ENCODE peak calls at places on chromosomes 11 and 22, in four cellular contexts. U, P, T and F are unnamed samples.

GRCh38 chr11:1760351-1761109 is 3.2 kb downstream of the CTSD start:
- DNase-seq in U (peak), P (peak), T (no peak), F (no peak)

GRCh38 chr22:48744967-48745841 is 1082.5 kb downstream of the BRD1 start:
- DNase-seq in U (no peak), P (no peak), T (no peak), F (no peak)

GRCh38 chr22:50686794-50687193 is 14.2 kb downstream of the SHANK3 start:
- DNase-seq in U (no peak), P (no peak), T (no peak), F (no peak)

GRCh38 chr11:313787-314547 is at the start of gene IFITM1:
- DNase-seq in U (peak), P (no peak), T (no peak), F (no peak)

GRCh38 chr22:38754247-38755154 is 1.3 kb downstream of the SUN2 start:
- DNase-seq in U (peak), P (peak), T (peak), F (no peak)

GRCh38 chr11:14499178-14499559 is 442 bp downstream of the COPB1 start:
- DNase-seq in U (peak), P (no peak), T (peak), F (no peak)

GRCh38 chr11:99865951-99866350 is 821.1 kb upstream of the ARHGAP42 start:
- DNase-seq in U (no peak), P (no peak), T (no peak), F (no peak)

GRCh38 chr11:128039140-128040021 is 548.0 kb downstream of the ETS1 start:
- DNase-seq in U (peak), P (peak), T (no peak), F (no peak)

GRCh38 chr11:58222730-58223129 is 6.0 kb downstream of the OR10Q1 start:
- DNase-seq in U (no peak), P (no peak), T (no peak), F (no peak)

GRCh38 chr11:33387996-33388395 is 130.8 kb downstream of the HIPK3 start:
- DNase-seq in U (no peak), P (no peak), T (no peak), F (no peak)

GRCh38 chr11:13094930-13095687 is 86.0 kb downstream of the RASSF10 start:
- DNase-seq in U (no peak), P (no peak), T (no peak), F (no peak)

GRCh38 chr22:38815844-38816243 is 21.9 kb upstream of the DNAL4 start:
- DNase-seq in U (no peak), P (no peak), T (no peak), F (no peak)

DNA sequence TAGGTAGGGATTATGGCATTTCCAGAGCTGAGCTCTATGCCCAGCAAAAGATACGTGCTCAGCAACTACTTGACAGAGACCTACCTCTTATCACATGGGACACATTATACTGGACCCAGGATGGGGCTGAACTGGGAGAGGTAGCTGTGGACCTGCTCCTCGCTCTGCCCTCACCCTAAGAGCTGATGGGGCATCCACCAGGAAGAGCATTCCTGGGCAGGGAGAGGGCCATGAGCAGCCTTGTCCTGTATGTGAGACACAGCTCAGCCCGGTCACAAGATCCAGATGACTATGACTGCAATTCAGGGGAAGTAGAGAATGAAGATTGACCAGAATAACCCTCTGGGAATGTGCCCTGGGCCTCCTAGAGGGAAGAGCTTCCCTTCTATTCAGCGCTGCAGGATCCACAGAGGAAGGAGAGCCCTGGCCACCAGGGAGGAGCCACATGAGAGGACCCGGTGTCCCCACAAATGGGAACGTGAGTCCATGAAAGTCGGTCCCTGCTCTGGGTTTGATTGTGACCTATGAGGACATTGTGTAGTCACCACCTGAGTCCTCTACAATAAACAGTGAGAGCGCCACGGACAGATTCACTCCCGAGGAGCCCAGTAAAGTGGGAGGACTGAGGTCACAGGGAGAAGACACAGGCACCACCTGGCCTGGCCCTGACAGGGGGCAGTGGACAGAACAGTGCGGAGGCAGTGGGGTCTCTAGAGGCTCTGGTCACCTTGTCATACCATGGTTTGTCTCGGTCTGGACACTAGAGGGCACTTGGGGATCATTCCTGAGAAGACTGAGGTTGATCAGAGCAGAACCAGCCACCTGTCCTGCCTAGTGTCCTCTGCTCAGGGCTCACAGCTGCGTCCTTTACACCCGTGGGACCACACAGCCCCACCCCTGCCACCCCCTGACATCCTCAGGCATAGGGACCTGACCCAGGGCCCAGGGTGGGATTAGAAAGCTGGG is 99.5 kb downstream of the ZNF280B start:
- DNase-seq in U (peak), P (no peak), T (peak), F (no peak)
- TF ChIP-seq CTCF in U (peak), P (no peak), T (peak), F (peak)

DNA sequence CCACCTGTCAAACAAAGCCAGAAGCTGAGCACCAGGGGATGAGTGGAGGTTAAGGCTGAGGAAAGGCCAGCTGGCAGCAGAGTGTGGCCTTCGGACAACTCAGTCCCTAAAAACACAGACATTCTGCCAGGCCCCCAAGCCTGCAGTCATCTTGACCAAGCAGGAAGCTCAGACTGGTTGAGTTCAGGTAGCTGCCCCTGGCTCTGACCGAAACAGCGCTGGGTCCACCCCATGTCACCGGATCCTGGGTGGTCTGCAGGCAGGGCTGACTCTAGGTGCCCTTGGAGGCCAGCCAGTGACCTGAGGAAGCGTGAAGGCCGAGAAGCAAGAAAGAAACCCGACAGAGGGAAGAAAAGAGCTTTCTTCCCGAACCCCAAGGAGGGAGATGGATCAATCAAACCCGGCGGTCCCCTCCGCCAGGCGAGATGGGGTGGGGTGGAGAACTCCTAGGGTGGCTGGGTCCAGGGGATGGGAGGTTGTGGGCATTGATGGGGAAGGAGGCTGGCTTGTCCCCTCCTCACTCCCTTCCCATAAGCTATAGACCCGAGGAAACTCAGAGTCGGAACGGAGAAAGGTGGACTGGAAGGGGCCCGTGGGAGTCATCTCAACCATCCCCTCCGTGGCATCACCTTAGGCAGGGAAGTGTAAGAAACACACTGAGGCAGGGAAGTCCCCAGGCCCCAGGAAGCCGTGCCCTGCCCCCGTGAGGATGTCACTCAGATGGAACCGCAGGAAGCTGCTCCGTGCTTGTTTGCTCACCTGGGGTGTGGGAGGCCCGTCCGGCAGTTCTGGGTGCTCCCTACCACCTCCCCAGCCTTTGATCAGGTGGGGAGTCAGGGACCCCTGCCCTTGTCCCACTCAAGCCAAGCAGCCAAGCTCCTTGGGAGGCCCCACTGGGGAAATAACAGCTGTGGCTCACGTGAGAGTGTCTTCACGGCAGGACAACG is 11.7 kb downstream of the CXCR5 start:
- DNase-seq in U (no peak), P (no peak), T (no peak), F (no peak)
- TF ChIP-seq CTCF in U (no peak), P (no peak), T (peak), F (no peak)

GRCh38 chr11:29022676-29023075 is 914.5 kb downstream of the METTL15 start:
- DNase-seq in U (no peak), P (no peak), T (no peak), F (no peak)

GRCh38 chr11:29017941-29018340 is 909.8 kb downstream of the METTL15 start:
- DNase-seq in U (no peak), P (no peak), T (no peak), F (no peak)

GRCh38 chr11:29018631-29019030 is 910.4 kb downstream of the METTL15 start:
- DNase-seq in U (peak), P (no peak), T (no peak), F (no peak)

GRCh38 chr11:29024386-29024785 is 916.2 kb downstream of the METTL15 start:
- DNase-seq in U (no peak), P (no peak), T (no peak), F (no peak)

GRCh38 chr11:29019960-29020683 is 911.9 kb downstream of the METTL15 start:
- DNase-seq in U (peak), P (no peak), T (no peak), F (no peak)
- TF ChIP-seq CTCF in U (peak), P (no peak), T (no peak), F (peak)

GRCh38 chr22:17009640-17010291 is 1.7 kb upstream of the GAB4 start:
- DNase-seq in U (no peak), P (no peak), T (no peak), F (no peak)
- TF ChIP-seq CTCF in U (no peak), P (no peak), T (no peak), F (no peak)

GRCh38 chr22:27603823-27604190 is 197.7 kb downstream of the MN1 start:
- DNase-seq in U (no peak), P (peak), T (no peak), F (no peak)
- TF ChIP-seq CTCF in U (no peak), P (peak), T (no peak), F (no peak)

GRCh38 chr22:20094158-20094807 is 14.2 kb downstream of the DGCR8 start:
- DNase-seq in U (no peak), P (peak), T (no peak), F (no peak)

GRCh38 chr22:20092477-20092854 is 12.4 kb downstream of the DGCR8 start:
- DNase-seq in U (no peak), P (peak), T (no peak), F (no peak)

GRCh38 chr22:20093437-20093836 is 13.4 kb downstream of the DGCR8 start:
- DNase-seq in U (no peak), P (peak), T (no peak), F (no peak)

GRCh38 chr22:20096574-20097420 is 16.8 kb downstream of the DGCR8 start:
- DNase-seq in U (no peak), P (no peak), T (no peak), F (no peak)

GRCh38 chr22:20095521-20095920 is 15.5 kb downstream of the DGCR8 start:
- DNase-seq in U (no peak), P (no peak), T (no peak), F (no peak)
- TF ChIP-seq CTCF in U (no peak), P (no peak), T (no peak), F (no peak)

GRCh38 chr22:45731798-45732495 is 60.3 kb downstream of the ATXN10 start:
- DNase-seq in U (peak), P (no peak), T (peak), F (no peak)
- TF ChIP-seq CTCF in U (peak), P (peak), T (peak), F (peak)

GRCh38 chr11:65853249-65853979 is 4.6 kb downstream of the CFL1 start:
- DNase-seq in U (no peak), P (peak), T (no peak), F (no peak)
- TF ChIP-seq CTCF in U (no peak), P (no peak), T (no peak), F (no peak)

DNA sequence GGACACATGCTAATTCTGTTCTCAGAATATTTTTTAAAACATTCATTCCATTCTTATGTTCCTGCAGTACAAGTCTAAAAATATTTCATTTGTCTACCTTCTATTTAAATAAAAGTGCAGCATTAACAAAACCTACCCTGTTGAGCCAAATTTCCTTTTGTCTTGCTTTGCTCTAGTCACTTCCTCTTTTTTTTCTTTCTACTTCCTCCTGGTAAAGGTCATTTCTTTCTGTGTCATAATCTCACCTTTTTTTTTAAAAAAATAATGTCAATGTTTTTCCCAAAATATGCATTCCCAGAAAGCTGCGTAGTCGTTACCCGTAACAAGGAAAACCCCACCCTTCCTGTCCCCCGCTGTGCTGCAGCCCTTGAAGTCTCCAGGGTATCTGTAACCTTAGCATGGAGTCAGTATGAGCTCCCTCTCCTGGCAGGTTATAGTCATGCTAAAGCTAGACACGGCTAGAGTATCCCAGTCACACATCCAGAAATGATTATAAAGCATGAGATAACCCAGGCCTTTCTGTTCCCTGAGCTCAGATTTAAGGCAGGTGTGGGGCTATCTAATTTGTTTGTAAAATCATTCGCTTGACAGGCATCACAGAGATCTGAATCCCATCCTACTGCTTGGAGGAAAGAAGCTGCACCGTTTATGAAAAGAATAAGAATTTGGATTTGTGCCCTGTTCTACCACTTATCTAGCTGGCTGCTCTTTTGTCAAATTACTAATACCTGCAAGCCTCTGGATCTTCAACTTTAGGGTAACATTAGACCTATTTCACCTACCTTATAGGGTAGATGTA is 51.1 kb upstream of the EED start:
- DNase-seq in U (peak), P (no peak), T (peak), F (no peak)
- TF ChIP-seq CTCF in U (peak), P (peak), T (peak), F (peak)

GRCh38 chr22:42072606-42073330 is 1.3 kb upstream of the PHETA2 start:
- DNase-seq in U (no peak), P (no peak), T (no peak), F (no peak)

GRCh38 chr22:42075277-42075676 is 1.2 kb downstream of the PHETA2 start:
- DNase-seq in U (no peak), P (no peak), T (no peak), F (no peak)

GRCh38 chr22:42074846-42075245 is 798 bp downstream of the PHETA2 start:
- DNase-seq in U (no peak), P (no peak), T (no peak), F (no peak)

GRCh38 chr22:42073568-42074152 is 388 bp upstream of the PHETA2 start:
- DNase-seq in U (no peak), P (no peak), T (no peak), F (no peak)

GRCh38 chr22:42074153-42074750 is at the start of gene PHETA2:
- DNase-seq in U (peak), P (peak), T (no peak), F (no peak)
- TF ChIP-seq CTCF in U (peak), P (peak), T (no peak), F (peak)